ENCODE peak calls at places on chromosomes 6 and 20, in four cellular contexts. L is pons; G is left cardiac atrium; D is activated CD4-positive, alpha-beta T cell treated with anti-CD3 and anti-CD28 coated beads for 1 hour. B is an unnamed sample.

GRCh38 chr6:135909737-135910387 is 58.4 kb downstream of the PDE7B start:
- DNase-seq in L (peak), G (peak), D (peak), B (peak)

GRCh38 chr20:4929686-4930397 is 71.5 kb downstream of the SLC23A2 start:
- DNase-seq in L (no peak), G (no peak), D (no peak), B (no peak)

GRCh38 chr6:43334466-43335095 is 26.0 kb upstream of the CRIP3 start:
- DNase-seq in L (no peak), G (no peak), D (no peak), B (no peak)

GRCh38 chr20:63690001-63690897 is 6.2 kb upstream of the TNFRSF6B start:
- DNase-seq in L (no peak), G (peak), D (no peak), B (no peak)

GRCh38 chr20:3068986-3069900 is 2.2 kb upstream of the OXT start:
- DNase-seq in L (no peak), G (no peak), D (peak), B (no peak)

GRCh38 chr6:131250121-131250520 is 114.9 kb downstream of the AKAP7 start:
- DNase-seq in L (peak), G (peak), D (no peak), B (no peak)

GRCh38 chr6:67615796-67616195 is 1019.3 kb upstream of the ADGRB3 start:
- DNase-seq in L (no peak), G (no peak), D (no peak), B (no peak)

GRCh38 chr6:130020106-130020851 is 1.9 kb downstream of the L3MBTL3 start:
- DNase-seq in L (no peak), G (peak), D (no peak), B (peak)

GRCh38 chr6:16544521-16544920 is 216.7 kb downstream of the ATXN1 start:
- DNase-seq in L (no peak), G (no peak), D (no peak), B (no peak)

GRCh38 chr6:30752164-30752927 is 8.0 kb upstream of the IER3 start:
- DNase-seq in L (peak), G (peak), D (no peak), B (no peak)